ENCODE peak calls at places on chromosomes 5 and 9, in seven cellular contexts. C is hepatocyte; I is A549; U is tibial nerve; N is effector memory CD4-positive, alpha-beta T cell; B is left lung; A is HCT116. L is an unnamed sample.

GRCh38 chr5:150288361-150288760 is 1.2 kb downstream of the CAMK2A start:
- DNase-seq in C (no peak), B (no peak), I (no peak), U (no peak), A (no peak), N (no peak), L (no peak)

GRCh38 chr5:118596255-118596654 is 392.1 kb downstream of the DTWD2 start:
- DNase-seq in U (no peak), I (no peak), B (no peak), A (no peak), N (no peak), C (no peak), L (no peak)

GRCh38 chr9:116163293-116164055 is 9.9 kb downstream of the PAPPA start:
- DNase-seq in I (no peak), A (no peak), B (no peak), C (no peak), N (no peak), U (no peak), L (no peak)

GRCh38 chr5:142621227-142621626 is 64.7 kb downstream of the FGF1 start:
- DNase-seq in N (no peak), U (no peak), I (no peak), C (no peak), B (no peak), A (no peak), L (no peak)

GRCh38 chr5:54885636-54886035 is 99.8 kb downstream of the ESM1 start:
- DNase-seq in I (no peak), N (no peak), A (no peak), U (no peak), C (no peak), B (no peak), L (no peak)

GRCh38 chr5:97844797-97845196 is 661.8 kb upstream of the RIOK2 start:
- DNase-seq in N (no peak), U (no peak), C (no peak), A (no peak), B (no peak), I (no peak), L (no peak)

GRCh38 chr5:56259002-56259511 is 25.9 kb upstream of the ANKRD55 start:
- DNase-seq in B (no peak), N (no peak), U (no peak), I (peak), A (no peak), C (peak), L (no peak)

GRCh38 chr5:57724836-57725235 is 242.2 kb upstream of the ACTBL2 start:
- DNase-seq in A (no peak), U (no peak), B (no peak), I (no peak), N (no peak), C (no peak), L (no peak)

GRCh38 chr9:3014164-3014563 is 170.3 kb upstream of the PUM3 start:
- DNase-seq in U (no peak), B (no peak), A (no peak), C (no peak), N (no peak), I (no peak), L (no peak)

GRCh38 chr9:94507531-94508258 is 47.2 kb upstream of the PCAT7 start:
- DNase-seq in A (no peak), U (no peak), C (no peak), B (no peak), N (no peak), I (no peak), L (no peak)

GRCh38 chr9:101513351-101513750 is 20.3 kb upstream of the RNF20 start:
- DNase-seq in N (no peak), I (no peak), B (no peak), C (no peak), A (no peak), U (no peak), L (no peak)

GRCh38 chr9:278651-279050 is 64.0 kb downstream of the DOCK8 start:
- DNase-seq in A (no peak), N (peak), U (no peak), I (no peak), B (no peak), C (no peak), L (no peak)

GRCh38 chr5:69042500-69042899 is 51.3 kb upstream of the SLC30A5 start:
- DNase-seq in C (no peak), I (no peak), N (no peak), A (peak), U (no peak), B (no peak), L (no peak)

GRCh38 chr5:131224387-131225191 is 39.3 kb upstream of the CDC42SE2 start:
- DNase-seq in U (no peak), N (no peak), I (no peak), B (peak), A (no peak), C (no peak), L (no peak)

GRCh38 chr9:35606138-35606504 is 1.1 kb downstream of the TESK1 start:
- DNase-seq in N (no peak), B (no peak), C (no peak), I (peak), A (no peak), U (no peak), L (no peak)

GRCh38 chr5:34053133-34053532 is 10.1 kb upstream of the C1QTNF3 start:
- DNase-seq in U (no peak), C (peak), I (no peak), A (no peak), B (no peak), N (no peak), L (no peak)

DNA sequence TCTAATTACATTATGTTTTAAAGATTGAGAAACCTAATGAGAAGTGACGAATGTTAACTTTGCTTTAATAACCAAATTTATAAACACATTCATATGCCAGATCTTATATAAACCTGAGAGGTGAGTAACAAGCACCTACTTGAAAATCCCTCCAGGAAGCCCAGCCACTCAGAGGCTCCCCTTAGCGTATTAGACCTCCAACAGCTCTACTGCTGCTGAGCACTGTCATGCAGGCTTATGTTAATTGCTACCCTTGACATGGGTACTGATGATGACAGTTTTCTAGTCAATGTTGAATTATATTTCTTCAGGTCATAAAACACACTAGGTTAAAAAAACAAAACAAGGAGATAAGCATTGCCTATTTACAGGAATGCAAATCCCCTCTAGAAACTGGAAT is 161.2 kb downstream of the MPDZ start:
- DNase-seq in I (no peak), U (no peak), N (no peak), B (no peak), A (no peak), C (no peak), L (no peak)
- H3K4me3 ChIP-seq in I (no peak), U (no peak), N (no peak), B (no peak), A (no peak), C (no peak), L (no peak)

GRCh38 chr5:107556575-107556974 is 114.2 kb downstream of the EFNA5 start:
- DNase-seq in C (no peak), I (no peak), B (no peak), A (no peak), U (no peak), N (no peak), L (no peak)
- H3K27ac ChIP-seq in C (no peak), I (peak), B (no peak), A (no peak), U (no peak), N (no peak), L (no peak)

GRCh38 chr5:173626501-173626812 is 10.0 kb upstream of the BOD1 start:
- DNase-seq in I (no peak), B (no peak), U (no peak), A (no peak), N (no peak), C (no peak), L (no peak)

GRCh38 chr5:173627271-173627670 is 10.8 kb upstream of the BOD1 start:
- DNase-seq in B (no peak), N (no peak), C (no peak), A (no peak), I (no peak), U (no peak), L (no peak)

GRCh38 chr5:173629628-173630027 is 13.2 kb upstream of the BOD1 start:
- DNase-seq in N (no peak), C (no peak), I (peak), B (no peak), A (no peak), U (no peak), L (no peak)

GRCh38 chr5:173628501-173628900 is 12.1 kb upstream of the BOD1 start:
- DNase-seq in I (no peak), N (no peak), A (no peak), U (no peak), B (no peak), C (no peak), L (no peak)

DNA sequence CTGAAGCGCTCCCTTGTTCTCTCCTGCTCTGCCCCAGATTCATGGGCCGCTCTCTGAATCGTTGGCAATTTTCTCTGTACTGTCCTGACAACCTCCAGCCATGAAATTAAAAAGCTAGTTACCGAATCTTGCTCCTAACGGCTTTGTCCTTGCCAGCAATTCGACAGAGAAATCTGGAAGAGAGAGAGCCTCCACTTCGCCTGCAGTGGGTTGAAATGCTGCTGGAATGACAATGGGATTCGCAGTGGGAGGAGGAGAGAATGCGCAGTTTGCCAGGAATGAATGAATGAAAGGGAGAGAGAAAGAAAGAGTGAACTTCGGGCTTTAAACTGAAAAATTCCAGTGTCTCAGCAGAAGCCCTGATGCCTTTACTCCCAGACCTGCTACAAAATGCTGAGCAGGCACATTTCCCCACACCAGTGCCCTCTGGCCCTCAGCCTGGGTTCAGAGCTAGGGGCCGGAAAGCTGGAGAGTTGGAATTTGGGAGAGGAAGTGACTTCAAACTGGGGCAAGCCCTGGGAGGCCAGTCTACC is 11.5 kb upstream of the BOD1 start:
- DNase-seq in C (no peak), N (no peak), B (no peak), U (no peak), I (no peak), A (no peak), L (no peak)
- H3K4me3 ChIP-seq in C (no peak), N (no peak), B (no peak), U (peak), I (no peak), A (no peak), L (no peak)

GRCh38 chr9:128992995-128993394 is 35.1 kb downstream of the SH3GLB2 start:
- DNase-seq in B (no peak), I (peak), A (no peak), N (no peak), C (no peak), U (no peak), L (no peak)

GRCh38 chr9:128986671-128987070 is 39.2 kb downstream of the NUP188 start:
- DNase-seq in I (no peak), C (no peak), N (no peak), A (no peak), U (no peak), B (no peak), L (no peak)

GRCh38 chr9:128983536-128983935 is 36.0 kb downstream of the NUP188 start:
- DNase-seq in C (no peak), I (no peak), U (no peak), B (no peak), A (no peak), N (no peak), L (no peak)

DNA sequence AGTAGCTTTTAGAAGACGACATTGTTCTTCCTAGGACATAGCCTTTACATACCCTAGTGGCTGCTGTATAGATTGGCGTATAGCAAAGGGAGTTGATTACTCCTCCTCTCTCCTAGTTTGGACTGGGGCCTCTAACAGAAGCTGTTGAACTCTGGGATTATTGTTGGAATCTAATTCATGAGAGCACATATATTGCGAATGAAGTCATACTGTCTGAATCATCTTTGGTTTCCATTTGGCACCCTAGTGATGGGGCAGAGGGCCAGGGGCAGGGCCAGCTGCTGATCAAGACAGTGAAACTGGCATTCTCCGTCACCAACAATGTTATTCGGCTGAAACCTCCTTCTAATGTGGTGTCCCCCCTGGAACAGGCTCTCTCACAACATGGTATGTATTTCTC is 40.3 kb downstream of the NUP188 start:
- DNase-seq in B (no peak), A (no peak), N (no peak), I (no peak), U (no peak), C (no peak), L (no peak)
- H3K27ac ChIP-seq in B (no peak), A (no peak), N (no peak), I (no peak), U (peak), C (no peak), L (no peak)

GRCh38 chr9:76901801-76902200 is 4.1 kb downstream of the PRUNE2 start:
- DNase-seq in C (no peak), A (no peak), U (no peak), I (no peak), N (no peak), B (no peak), L (no peak)
- H3K4me3 ChIP-seq in C (no peak), A (no peak), U (no peak), I (no peak), N (no peak), B (no peak), L (no peak)

DNA sequence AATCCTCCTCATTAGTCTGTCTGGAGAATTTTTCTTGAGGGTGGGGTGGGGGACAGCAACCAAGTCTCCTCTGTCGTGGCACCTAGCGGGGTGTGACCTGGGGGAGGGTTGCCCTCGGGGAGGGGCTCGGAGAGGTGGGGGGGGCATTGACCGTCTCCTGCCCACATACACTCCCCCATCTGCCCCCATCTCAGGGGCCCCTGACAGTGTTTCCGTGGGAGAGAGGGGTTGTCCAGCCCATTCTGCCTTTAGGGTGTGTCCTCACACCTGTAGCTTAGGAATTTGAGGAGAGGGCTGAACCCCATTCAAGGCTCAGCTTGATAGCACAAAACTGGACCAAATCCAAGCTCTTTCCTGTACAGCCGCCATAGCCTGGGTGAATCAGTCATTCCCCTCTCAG is 5.9 kb upstream of the CXXC5 start:
- DNase-seq in A (no peak), I (no peak), N (no peak), C (peak), U (no peak), B (peak), L (no peak)
- H3K27ac ChIP-seq in A (no peak), I (peak), N (no peak), C (peak), U (peak), B (no peak), L (no peak)

GRCh38 chr5:74863726-74864125 is 2.5 kb downstream of the FAM169A start:
- DNase-seq in N (no peak), U (no peak), C (no peak), B (no peak), A (no peak), I (no peak), L (no peak)
- H3K4me3 ChIP-seq in N (no peak), U (no peak), C (no peak), B (no peak), A (no peak), I (no peak), L (no peak)

GRCh38 chr5:42832060-42832459 is 20.4 kb upstream of the SELENOP start:
- DNase-seq in U (no peak), N (no peak), C (no peak), A (no peak), B (no peak), I (no peak), L (no peak)

GRCh38 chr5:42840842-42841574 is 29.3 kb upstream of the SELENOP start:
- DNase-seq in A (no peak), B (no peak), I (no peak), U (no peak), C (no peak), N (no peak), L (no peak)

GRCh38 chr5:42840279-42840678 is 28.6 kb upstream of the SELENOP start:
- DNase-seq in I (no peak), C (peak), U (peak), B (peak), A (no peak), N (no peak), L (peak)

GRCh38 chr5:42837601-42838000 is 25.9 kb upstream of the SELENOP start:
- DNase-seq in U (no peak), C (no peak), B (no peak), A (no peak), N (no peak), I (no peak), L (no peak)

DNA sequence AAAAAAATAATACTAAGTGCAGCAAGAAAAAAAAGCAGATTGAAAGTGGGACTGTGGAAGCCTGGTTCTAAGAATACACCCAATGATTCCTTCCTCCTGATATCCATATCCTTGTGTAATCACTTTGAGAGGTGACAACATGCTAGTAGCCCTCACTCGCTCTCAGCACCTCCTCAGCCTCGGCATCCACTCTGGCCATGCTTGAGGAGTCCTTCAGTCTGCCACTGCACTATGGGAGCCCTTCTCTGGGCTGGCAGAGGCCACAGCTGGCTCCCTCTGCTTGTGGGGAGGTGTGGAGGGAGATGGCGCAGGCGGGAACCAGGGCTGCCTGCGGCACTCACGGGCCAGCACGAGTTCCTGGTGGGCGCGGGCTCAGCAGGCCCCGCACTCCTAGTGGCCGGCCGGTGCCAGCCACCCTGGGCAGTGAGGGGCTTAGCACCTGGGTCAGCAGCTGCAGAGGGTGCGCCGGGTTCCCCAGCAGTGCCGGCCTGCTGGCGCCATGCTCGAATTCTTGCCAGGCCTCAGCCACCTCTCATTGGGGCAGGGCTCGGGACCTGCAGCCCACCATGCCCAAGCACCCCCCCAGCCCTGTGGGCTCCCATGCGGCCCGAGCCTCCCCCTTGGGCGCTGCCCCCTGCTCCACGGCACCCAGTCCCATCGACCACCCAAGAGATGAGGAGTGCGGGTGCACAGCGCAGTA is 24.5 kb upstream of the SELENOP start:
- DNase-seq in N (no peak), C (no peak), A (no peak), U (no peak), B (peak), I (no peak), L (no peak)
- H3K27ac ChIP-seq in N (no peak), C (no peak), A (no peak), U (no peak), B (no peak), I (no peak), L (no peak)

GRCh38 chr5:82330921-82331320 is 52.8 kb upstream of the RPS23 start:
- DNase-seq in U (no peak), C (no peak), B (no peak), A (no peak), N (no peak), I (no peak), L (no peak)
- H3K4me3 ChIP-seq in U (no peak), C (no peak), B (no peak), A (no peak), N (no peak), I (no peak), L (no peak)

GRCh38 chr9:130154816-130155215 is 17.4 kb upstream of the NCS1 start:
- DNase-seq in U (no peak), I (no peak), A (no peak), B (no peak), N (no peak), C (no peak), L (no peak)
- H3K27ac ChIP-seq in U (no peak), I (no peak), A (no peak), B (no peak), N (no peak), C (no peak), L (no peak)